ENCODE peak calls at places on chromosomes 5 and 9, in five cellular contexts. One of them, this sample, is unnamed. For H3K4me1, the result is how much of the 10 kb centered on the place peaks cover.

GRCh38 chr5:176956756-176957155 is 49.8 kb downstream of the UIMC1 start:
- DNase-seq in PC-3: no peak
- DNase-seq in mesenchymal stem cell: no peak
- DNase-seq in CD8-positive, alpha-beta T cell: no peak
- DNase-seq in heart right ventricle: no peak
- DNase-seq in this sample: no peak

GRCh38 chr5:60820593-60821487 is 23.2 kb downstream of the ELOVL7 start:
- DNase-seq in heart right ventricle: no peak
- DNase-seq in CD8-positive, alpha-beta T cell: no peak
- DNase-seq in mesenchymal stem cell: no peak
- DNase-seq in PC-3: no peak
- DNase-seq in this sample: no peak

GRCh38 chr5:10521466-10522223 is 42.2 kb upstream of the ANKRD33B start:
- DNase-seq in heart right ventricle: no peak
- DNase-seq in CD8-positive, alpha-beta T cell: no peak
- DNase-seq in mesenchymal stem cell: no peak
- DNase-seq in PC-3: peak
- DNase-seq in this sample: no peak

GRCh38 chr9:77640741-77641580 is 7.2 kb downstream of the GNA14 start:
- DNase-seq in mesenchymal stem cell: no peak
- DNase-seq in PC-3: no peak
- DNase-seq in heart right ventricle: no peak
- DNase-seq in CD8-positive, alpha-beta T cell: no peak
- DNase-seq in this sample: no peak

GRCh38 chr5:93899026-93899600 is 157.7 kb upstream of the POU5F2 start:
- DNase-seq in PC-3: peak
- DNase-seq in CD8-positive, alpha-beta T cell: no peak
- DNase-seq in mesenchymal stem cell: no peak
- DNase-seq in heart right ventricle: no peak
- DNase-seq in this sample: no peak

GRCh38 chr9:114432323-114433067 is 44.7 kb upstream of the AKNA start:
- DNase-seq in heart right ventricle: no peak
- DNase-seq in PC-3: no peak
- DNase-seq in CD8-positive, alpha-beta T cell: no peak
- DNase-seq in mesenchymal stem cell: no peak
- DNase-seq in this sample: no peak

GRCh38 chr5:81788271-81788670 is 37.4 kb upstream of the SSBP2 start:
- DNase-seq in CD8-positive, alpha-beta T cell: no peak
- DNase-seq in mesenchymal stem cell: no peak
- DNase-seq in heart right ventricle: no peak
- DNase-seq in PC-3: no peak
- DNase-seq in this sample: no peak

GRCh38 chr9:23117621-23118020 is 671.0 kb downstream of the DMRTA1 start:
- DNase-seq in heart right ventricle: no peak
- DNase-seq in mesenchymal stem cell: peak
- DNase-seq in CD8-positive, alpha-beta T cell: no peak
- DNase-seq in PC-3: peak
- DNase-seq in this sample: no peak

GRCh38 chr5:178309271-178310008 is 76.8 kb upstream of the PHYKPL start:
- DNase-seq in PC-3: no peak
- DNase-seq in heart right ventricle: peak
- DNase-seq in mesenchymal stem cell: no peak
- DNase-seq in CD8-positive, alpha-beta T cell: no peak
- DNase-seq in this sample: no peak

GRCh38 chr5:179802950-179803562 is 3.6 kb downstream of the MGAT4B start:
- DNase-seq in CD8-positive, alpha-beta T cell: no peak
- DNase-seq in PC-3: no peak
- DNase-seq in mesenchymal stem cell: no peak
- DNase-seq in heart right ventricle: no peak
- DNase-seq in this sample: no peak

GRCh38 chr9:93670208-93671029 is 94.0 kb downstream of the PHF2 start:
- DNase-seq in mesenchymal stem cell: peak
- DNase-seq in heart right ventricle: no peak
- DNase-seq in CD8-positive, alpha-beta T cell: no peak
- DNase-seq in PC-3: no peak
- DNase-seq in this sample: peak

GRCh38 chr9:100589582-100589981 is 11.7 kb downstream of the CAVIN4 start:
- DNase-seq in heart right ventricle: no peak
- DNase-seq in PC-3: peak
- DNase-seq in mesenchymal stem cell: no peak
- DNase-seq in CD8-positive, alpha-beta T cell: no peak
- DNase-seq in this sample: no peak

GRCh38 chr5:36646507-36647023 is 40.2 kb downstream of the SLC1A3 start:
- DNase-seq in PC-3: no peak
- DNase-seq in mesenchymal stem cell: no peak
- DNase-seq in CD8-positive, alpha-beta T cell: no peak
- DNase-seq in heart right ventricle: peak
- DNase-seq in this sample: no peak

GRCh38 chr5:132008961-132009680 is 2.3 kb downstream of the ACSL6 start:
- DNase-seq in heart right ventricle: no peak
- DNase-seq in CD8-positive, alpha-beta T cell: no peak
- DNase-seq in mesenchymal stem cell: no peak
- DNase-seq in PC-3: peak
- DNase-seq in this sample: no peak

GRCh38 chr5:163104496-163104895 is 332.9 kb upstream of the CCNG1 start:
- DNase-seq in heart right ventricle: no peak
- DNase-seq in PC-3: peak
- DNase-seq in mesenchymal stem cell: no peak
- DNase-seq in CD8-positive, alpha-beta T cell: no peak
- DNase-seq in this sample: no peak

GRCh38 chr5:99104538-99105132 is 175.8 kb upstream of the CHD1 start:
- DNase-seq in mesenchymal stem cell: peak
- DNase-seq in CD8-positive, alpha-beta T cell: no peak
- DNase-seq in heart right ventricle: no peak
- DNase-seq in PC-3: peak
- DNase-seq in this sample: no peak

DNA sequence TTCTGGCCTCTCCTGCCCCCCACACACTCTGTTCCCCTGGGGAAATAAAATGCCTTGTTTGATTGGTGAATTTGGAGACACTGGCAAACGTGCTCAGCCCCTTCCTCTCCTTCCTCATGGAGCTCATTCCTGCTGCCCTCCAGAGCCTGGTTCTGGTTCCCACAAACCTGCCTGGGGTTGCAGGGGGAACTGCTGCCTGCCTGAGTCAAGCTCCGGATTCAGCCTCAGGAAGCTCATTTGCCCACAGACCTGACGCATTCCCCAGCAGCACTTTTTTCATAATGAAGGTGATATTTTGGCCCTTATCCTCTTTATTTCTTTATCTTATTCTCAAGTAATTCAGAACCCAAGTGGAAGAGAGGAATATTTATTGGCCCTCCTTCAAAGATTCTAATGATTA is 140.5 kb downstream of the TTLL11 start:
- DNase-seq in mesenchymal stem cell: no peak
- DNase-seq in PC-3: no peak
- DNase-seq in CD8-positive, alpha-beta T cell: no peak
- DNase-seq in heart right ventricle: no peak
- DNase-seq in this sample: no peak
- H3K4me1 ChIP-seq in mesenchymal stem cell: under half
- H3K4me1 ChIP-seq in PC-3: under half
- H3K4me1 ChIP-seq in CD8-positive, alpha-beta T cell: under half
- H3K4me1 ChIP-seq in heart right ventricle: under half
- H3K4me1 ChIP-seq in this sample: under half

GRCh38 chr5:172859966-172860365 is 25.9 kb downstream of the ERGIC1 start:
- DNase-seq in mesenchymal stem cell: no peak
- DNase-seq in CD8-positive, alpha-beta T cell: no peak
- DNase-seq in PC-3: peak
- DNase-seq in heart right ventricle: no peak
- DNase-seq in this sample: no peak

GRCh38 chr5:172860520-172861443 is 26.7 kb downstream of the ERGIC1 start:
- DNase-seq in CD8-positive, alpha-beta T cell: no peak
- DNase-seq in PC-3: no peak
- DNase-seq in heart right ventricle: peak
- DNase-seq in mesenchymal stem cell: no peak
- DNase-seq in this sample: no peak

GRCh38 chr5:172861461-172861860 is 27.4 kb downstream of the ERGIC1 start:
- DNase-seq in PC-3: no peak
- DNase-seq in heart right ventricle: no peak
- DNase-seq in CD8-positive, alpha-beta T cell: no peak
- DNase-seq in mesenchymal stem cell: no peak
- DNase-seq in this sample: no peak

GRCh38 chr5:172864161-172864560 is 30.1 kb downstream of the ERGIC1 start:
- DNase-seq in CD8-positive, alpha-beta T cell: no peak
- DNase-seq in mesenchymal stem cell: no peak
- DNase-seq in PC-3: no peak
- DNase-seq in heart right ventricle: no peak
- DNase-seq in this sample: no peak

DNA sequence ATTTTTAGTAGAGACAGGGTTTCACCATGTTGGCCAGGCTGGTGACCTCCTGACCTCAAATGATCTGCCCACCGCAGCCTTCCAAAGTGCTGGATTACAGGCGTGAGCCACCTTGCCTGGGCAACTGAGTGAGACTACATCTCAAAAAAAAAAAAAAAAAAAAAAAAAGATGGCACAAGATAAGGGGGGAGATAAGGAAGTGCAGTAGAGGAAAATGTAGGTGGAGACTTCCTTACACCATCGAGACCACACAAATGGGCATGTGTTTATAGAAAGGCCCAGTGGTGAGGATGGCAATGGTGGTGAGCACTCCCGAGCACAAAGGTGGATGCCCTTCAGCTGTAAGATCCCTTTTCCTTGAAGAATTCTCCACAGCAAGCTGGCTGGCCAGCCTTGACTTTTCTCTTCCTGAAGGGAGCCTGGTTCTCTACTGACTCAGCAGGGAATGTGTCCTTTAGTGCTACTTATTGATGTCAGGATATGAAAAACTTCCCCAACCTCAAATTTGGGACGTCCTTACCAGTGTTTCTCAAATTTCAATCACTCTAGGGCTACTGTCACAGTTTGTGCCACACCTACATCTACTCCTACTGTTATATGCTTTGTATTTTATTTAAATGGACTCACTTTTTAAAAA is 28.2 kb downstream of the ERGIC1 start:
- DNase-seq in PC-3: peak
- DNase-seq in heart right ventricle: no peak
- DNase-seq in mesenchymal stem cell: peak
- DNase-seq in CD8-positive, alpha-beta T cell: no peak
- DNase-seq in this sample: no peak
- H3K4me1 ChIP-seq in PC-3: under half
- H3K4me1 ChIP-seq in heart right ventricle: half or more
- H3K4me1 ChIP-seq in mesenchymal stem cell: under half
- H3K4me1 ChIP-seq in CD8-positive, alpha-beta T cell: under half
- H3K4me1 ChIP-seq in this sample: half or more

DNA sequence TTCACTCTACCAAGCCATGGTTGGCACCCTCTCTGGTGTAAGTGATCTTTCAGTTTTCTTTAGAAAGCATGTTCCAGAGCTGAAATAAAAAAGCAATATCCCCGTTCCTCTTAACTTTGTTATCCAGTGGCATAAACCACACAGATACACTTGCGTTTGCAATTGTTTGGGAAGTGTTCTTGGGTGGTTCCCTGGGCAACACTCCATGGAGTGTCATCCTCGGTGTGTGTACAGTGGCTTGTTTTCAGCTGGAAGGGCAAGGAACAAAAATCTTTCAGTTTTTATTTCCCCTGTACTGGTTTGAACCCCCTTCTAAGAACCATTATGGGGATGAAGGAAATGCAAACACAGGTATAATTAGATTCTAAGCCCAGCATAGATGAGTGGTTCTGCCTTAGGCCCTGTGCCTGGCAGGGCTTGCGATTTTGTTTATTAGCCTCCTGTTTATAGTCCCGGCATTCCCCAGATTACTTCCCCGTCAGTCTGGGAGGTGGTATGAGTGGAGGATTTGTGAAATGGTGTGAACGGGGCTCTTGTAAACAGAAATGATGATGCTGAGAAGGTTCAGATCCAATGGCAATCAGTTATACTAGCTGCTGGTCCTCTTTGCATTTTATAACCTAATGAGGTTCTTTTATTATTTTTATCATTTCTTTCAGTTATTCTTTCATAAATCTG is 76.0 kb upstream of the CD180 start:
- DNase-seq in heart right ventricle: no peak
- DNase-seq in mesenchymal stem cell: peak
- DNase-seq in PC-3: no peak
- DNase-seq in CD8-positive, alpha-beta T cell: no peak
- DNase-seq in this sample: no peak
- H3K4me1 ChIP-seq in heart right ventricle: under half
- H3K4me1 ChIP-seq in mesenchymal stem cell: under half
- H3K4me1 ChIP-seq in PC-3: under half
- H3K4me1 ChIP-seq in CD8-positive, alpha-beta T cell: under half
- H3K4me1 ChIP-seq in this sample: under half

DNA sequence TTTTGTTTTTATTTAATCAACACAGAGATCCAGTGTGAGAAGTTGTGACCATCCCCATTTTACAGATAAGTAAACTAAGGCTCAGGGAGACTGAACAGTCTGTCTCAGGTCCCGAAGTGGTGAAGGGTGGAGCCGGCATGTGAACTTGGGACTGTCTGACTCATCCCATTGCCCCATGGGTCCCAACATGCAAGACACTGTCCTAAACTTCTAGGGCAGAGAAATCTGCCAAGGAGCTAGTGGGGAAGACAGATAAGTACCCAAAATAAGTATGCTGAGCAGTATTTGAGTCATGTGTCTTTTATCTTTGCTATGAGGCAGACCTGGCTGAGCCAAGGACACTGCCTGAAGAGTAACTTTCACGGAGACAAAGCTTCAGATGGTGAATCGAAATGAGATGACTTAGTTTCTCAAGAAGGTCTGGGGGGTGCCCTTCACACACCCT is 64.3 kb upstream of the SLC25A51 start:
- DNase-seq in CD8-positive, alpha-beta T cell: no peak
- DNase-seq in heart right ventricle: no peak
- DNase-seq in PC-3: peak
- DNase-seq in mesenchymal stem cell: peak
- DNase-seq in this sample: no peak
- H3K4me1 ChIP-seq in CD8-positive, alpha-beta T cell: under half
- H3K4me1 ChIP-seq in heart right ventricle: half or more
- H3K4me1 ChIP-seq in PC-3: half or more
- H3K4me1 ChIP-seq in mesenchymal stem cell: half or more
- H3K4me1 ChIP-seq in this sample: half or more

GRCh38 chr9:124259273-124260078 is 1.7 kb downstream of the NEK6 start:
- DNase-seq in CD8-positive, alpha-beta T cell: no peak
- DNase-seq in mesenchymal stem cell: peak
- DNase-seq in heart right ventricle: peak
- DNase-seq in PC-3: peak
- DNase-seq in this sample: no peak

GRCh38 chr9:124257070-124257864 is 482 bp upstream of the NEK6 start:
- DNase-seq in mesenchymal stem cell: peak
- DNase-seq in PC-3: peak
- DNase-seq in CD8-positive, alpha-beta T cell: no peak
- DNase-seq in heart right ventricle: no peak
- DNase-seq in this sample: no peak

GRCh38 chr9:124256517-124257069 is 1.2 kb upstream of the NEK6 start:
- DNase-seq in heart right ventricle: no peak
- DNase-seq in PC-3: peak
- DNase-seq in mesenchymal stem cell: peak
- DNase-seq in CD8-positive, alpha-beta T cell: no peak
- DNase-seq in this sample: no peak

GRCh38 chr9:124258765-124259272 is 1.1 kb downstream of the NEK6 start:
- DNase-seq in PC-3: peak
- DNase-seq in mesenchymal stem cell: peak
- DNase-seq in CD8-positive, alpha-beta T cell: no peak
- DNase-seq in heart right ventricle: no peak
- DNase-seq in this sample: no peak

GRCh38 chr9:124257865-124258764 is at the start of gene NEK6:
- DNase-seq in mesenchymal stem cell: peak
- DNase-seq in CD8-positive, alpha-beta T cell: no peak
- DNase-seq in PC-3: peak
- DNase-seq in heart right ventricle: peak
- DNase-seq in this sample: no peak
- H3K4me1 ChIP-seq in mesenchymal stem cell: under half
- H3K4me1 ChIP-seq in CD8-positive, alpha-beta T cell: under half
- H3K4me1 ChIP-seq in PC-3: under half
- H3K4me1 ChIP-seq in heart right ventricle: half or more
- H3K4me1 ChIP-seq in this sample: half or more

This sample was measured in vagina.